ENCODE peak calls at places on chromosome 13, in seven cellular contexts. I is thoracic aorta, F is substantia nigra, E is epithelial cell of prostate, Q is NCI-H1105, R is M059J, Z is psoas muscle. B is an unnamed sample.

GRCh38 chr13:33235078-33235477 is 50.5 kb downstream of the STARD13 start:
- DNase-seq in F (no peak), R (peak; percentile 30), E (no peak), Q (no peak), I (no peak), Z (no peak), B (no peak)

GRCh38 chr13:46951516-46951915 is 54.7 kb upstream of the HTR2A start:
- DNase-seq in Z (no peak), R (peak; percentile 62), Q (no peak), F (no peak), I (no peak), E (peak; percentile 57), B (no peak)

GRCh38 chr13:35789335-35790166 is 313.1 kb upstream of the MAB21L1 start:
- DNase-seq in F (no peak), Z (no peak), I (no peak), R (peak; percentile 34), E (no peak), Q (peak; percentile 19), B (peak; percentile 44)

GRCh38 chr13:39451301-39451700 is 151.7 kb downstream of the LHFPL6 start:
- DNase-seq in I (no peak), Q (peak; percentile 3), E (no peak), R (peak; percentile 10), F (no peak), Z (no peak), B (no peak)

GRCh38 chr13:51397262-51397933 is 55.4 kb downstream of the INTS6 start:
- DNase-seq in E (no peak), F (no peak), R (peak; percentile 7), Z (peak; percentile 51), I (peak; percentile 2), Q (no peak), B (no peak)

GRCh38 chr13:36362251-36362650 is 16.1 kb upstream of the SPART start:
- DNase-seq in F (no peak), Z (no peak), I (no peak), E (peak; percentile 68), Q (no peak), R (peak; percentile 55), B (no peak)

GRCh38 chr13:19181621-19182485 is at the start of gene TUBA3C:
- DNase-seq in F (no peak), R (no peak), Z (no peak), Q (no peak), I (no peak), E (no peak), B (no peak)

GRCh38 chr13:20869540-20869939 is 33.0 kb downstream of the XPO4 start:
- DNase-seq in R (no peak), Q (no peak), F (no peak), Z (no peak), I (no peak), E (no peak), B (no peak)

GRCh38 chr13:26200811-26201210 is 21.3 kb downstream of the RNF6 start:
- DNase-seq in Z (no peak), I (no peak), R (no peak), E (no peak), Q (no peak), F (no peak), B (no peak)

GRCh38 chr13:77907653-77908341 is 10.8 kb downstream of the EDNRB start:
- DNase-seq in R (no peak), I (no peak), F (no peak), E (no peak), Q (no peak), Z (no peak), B (no peak)

GRCh38 chr13:98672947-98673545 is 79.4 kb downstream of the SLC15A1 start:
- DNase-seq in Z (peak; percentile 83), R (peak; percentile 64), I (no peak), F (peak; percentile 4), E (no peak), Q (peak; percentile 36), B (peak; percentile 80)

GRCh38 chr13:32045963-32046785 is 14.6 kb downstream of the FRY start:
- DNase-seq in Z (no peak), I (no peak), Q (no peak), F (no peak), E (no peak), R (peak; percentile 38), B (peak; percentile 21)

GRCh38 chr13:73335226-73335625 is 276.4 kb downstream of the KLF5 start:
- DNase-seq in E (peak; percentile 98), Q (no peak), R (peak; percentile 81), Z (no peak), F (no peak), I (no peak), B (peak; percentile 8)

GRCh38 chr13:43240278-43240677 is 216.9 kb downstream of the DNAJC15 start:
- DNase-seq in E (no peak), Z (no peak), I (no peak), R (no peak), Q (no peak), F (no peak), B (peak; percentile 73)

GRCh38 chr13:27661017-27661416 is 39.3 kb downstream of the POLR1D start:
- DNase-seq in E (no peak), Z (no peak), F (no peak), I (no peak), R (no peak), Q (no peak), B (no peak)

GRCh38 chr13:80399340-80400163 is 58.6 kb upstream of the SPRY2 start:
- DNase-seq in F (no peak), R (peak; percentile 11), I (no peak), Z (no peak), E (peak; percentile 76), Q (no peak), B (peak; percentile 11)

GRCh38 chr13:114004416-114005205 is 30.7 kb upstream of the C13orf46 start:
- DNase-seq in I (no peak), F (no peak), R (no peak), Q (no peak), E (no peak), Z (peak; percentile 52), B (no peak)

GRCh38 chr13:21676611-21677021 is 5.7 kb downstream of the FGF9 start:
- DNase-seq in I (no peak), Q (no peak), R (no peak), Z (no peak), F (no peak), E (no peak), B (no peak)

GRCh38 chr13:76019421-76020044 is 383.4 kb downstream of the LMO7 start:
- DNase-seq in Z (no peak), I (no peak), R (no peak), Q (no peak), F (peak; percentile 44), E (no peak), B (peak; percentile 9)

GRCh38 chr13:61052175-61052574 is 363.5 kb downstream of the PCDH20 start:
- DNase-seq in E (no peak), R (no peak), Q (no peak), I (no peak), F (no peak), Z (no peak), B (no peak)

GRCh38 chr13:46812398-46812797 is 15.4 kb upstream of the ESD start:
- DNase-seq in F (no peak), I (no peak), E (no peak), Z (no peak), R (no peak), Q (no peak), B (no peak)

GRCh38 chr13:51999525-51999924 is 11.7 kb downstream of the ATP7B start:
- DNase-seq in E (no peak), I (no peak), R (peak; percentile 46), F (no peak), Q (no peak), Z (peak; percentile 80), B (no peak)

GRCh38 chr13:46369506-46370268 is 17.4 kb downstream of the RUBCNL start:
- DNase-seq in F (no peak), E (no peak), Z (no peak), R (peak; percentile 50), Q (no peak), I (no peak), B (peak; percentile 64)

B was measured in GM12865.